ENCODE peak calls at places on chromosomes 12 and 14, in six cellular contexts. X, U, W, Q, D and G are unnamed samples.

GRCh38 chr12:27277846-27278260 is 33.8 kb downstream of the STK38L start:
- DNase-seq in D (no peak), U (no peak), W (peak), Q (peak), X (peak), G (peak)

GRCh38 chr12:95336387-95337067 is 118.9 kb downstream of the VEZT start:
- DNase-seq in U (no peak), W (peak), X (no peak), Q (peak), D (peak), G (peak)

GRCh38 chr14:105196228-105196960 is 15.3 kb upstream of the NUDT14 start:
- DNase-seq in U (no peak), Q (no peak), W (no peak), X (no peak), D (no peak), G (no peak)

GRCh38 chr14:87286191-87286590 is 706.8 kb downstream of the GALC start:
- DNase-seq in U (no peak), X (no peak), D (no peak), W (no peak), Q (no peak), G (no peak)

GRCh38 chr12:51326762-51327439 is 2.9 kb upstream of the BIN2 start:
- DNase-seq in U (no peak), X (no peak), Q (peak), W (peak), D (no peak), G (peak)

GRCh38 chr14:93946104-93946503 is 19.0 kb downstream of the FAM181A start:
- DNase-seq in Q (peak), U (no peak), W (peak), X (no peak), D (no peak), G (no peak)

GRCh38 chr14:101174522-101174838 is 271.0 kb upstream of the RTL1 start:
- DNase-seq in X (no peak), D (peak), W (no peak), U (no peak), Q (no peak), G (no peak)

GRCh38 chr14:85572845-85573244 is 42.9 kb downstream of the FLRT2 start:
- DNase-seq in U (no peak), Q (peak), W (peak), D (no peak), X (no peak), G (no peak)

GRCh38 chr12:116779597-116779996 is 41.5 kb downstream of the RNFT2 start:
- DNase-seq in U (no peak), Q (no peak), W (no peak), D (no peak), X (no peak), G (no peak)

GRCh38 chr12:42741771-42742510 is 152.4 kb upstream of the PRICKLE1 start:
- DNase-seq in Q (peak), U (no peak), X (no peak), D (no peak), W (peak), G (peak)

GRCh38 chr12:68374315-68374982 is 42.3 kb upstream of the MDM1 start:
- DNase-seq in X (no peak), W (no peak), Q (no peak), D (no peak), U (peak), G (no peak)

GRCh38 chr14:70809238-70810214 is at the start of gene MAP3K9:
- DNase-seq in X (peak), W (peak), Q (peak), D (peak), U (peak), G (peak)

GRCh38 chr12:11819643-11820042 is 170.2 kb downstream of the ETV6 start:
- DNase-seq in W (no peak), X (no peak), D (no peak), U (no peak), Q (no peak), G (no peak)

GRCh38 chr12:119780786-119781434 is 96.2 kb downstream of the CIT start:
- DNase-seq in W (peak), D (no peak), Q (peak), U (no peak), X (peak), G (peak)